ENCODE peak calls at places on chromosome 5, in six cellular contexts. N is A549, L is HepG2, X is NB4, G is H1, Y is SK-N-SH. V is an unnamed sample.

GRCh38 chr5:149517461-149518122 is 33.6 kb downstream of the CSNK1A1 start:
- DNase-seq in N (no peak), L (no peak), X (no peak), G (no peak), Y (no peak), V (no peak)

GRCh38 chr5:53917095-53917494 is 356.7 kb downstream of the NDUFS4 start:
- DNase-seq in N (peak; percentile 18), L (no peak), X (no peak), G (no peak), Y (no peak), V (no peak)

GRCh38 chr5:144189800-144190429 is 19.2 kb downstream of the KCTD16 start:
- DNase-seq in N (peak; percentile 16), L (no peak), X (peak; percentile 94), G (no peak), Y (peak; percentile 9), V (no peak)

GRCh38 chr5:170235881-170236864 is 3.4 kb downstream of the C5orf58 start:
- DNase-seq in N (no peak), L (no peak), X (no peak), G (no peak), Y (no peak), V (no peak)

GRCh38 chr5:29039994-29040393 is 2001.6 kb upstream of the CDH9 start:
- DNase-seq in N (no peak), L (no peak), X (no peak), G (no peak), Y (no peak), V (no peak)

GRCh38 chr5:65742565-65743231 is 20.7 kb downstream of the NLN start:
- DNase-seq in N (peak; percentile 50), L (peak; percentile 40), X (peak; percentile 69), G (no peak), Y (peak; percentile 51), V (no peak)

GRCh38 chr5:127601111-127601510 is 47.8 kb upstream of the CTXN3 start:
- DNase-seq in N (no peak), L (no peak), X (no peak), G (no peak), Y (no peak), V (no peak)

GRCh38 chr5:142015781-142016533 is 3.1 kb upstream of the GNPDA1 start:
- DNase-seq in N (no peak), L (no peak), X (peak; percentile 81), G (no peak), Y (no peak), V (no peak)

GRCh38 chr5:33448118-33448517 is 7.4 kb downstream of the TARS1 start:
- DNase-seq in N (no peak), L (no peak), X (no peak), G (no peak), Y (no peak), V (no peak)

GRCh38 chr5:127666043-127666716 is 17.3 kb downstream of the CTXN3 start:
- DNase-seq in N (no peak), L (no peak), X (no peak), G (no peak), Y (no peak), V (no peak)

GRCh38 chr5:130836729-130837660 is 328.1 kb downstream of the HINT1 start:
- DNase-seq in N (no peak), L (no peak), X (no peak), G (no peak), Y (no peak), V (no peak)

GRCh38 chr5:76583163-76584047 is 39.8 kb downstream of the F2RL2 start:
- DNase-seq in N (no peak), L (no peak), X (peak; percentile 27), G (no peak), Y (no peak), V (no peak)

GRCh38 chr5:115379622-115380344 is 83.3 kb upstream of the CCDC112 start:
- DNase-seq in N (no peak), L (no peak), X (no peak), G (no peak), Y (no peak), V (no peak)

GRCh38 chr5:80871541-80871961 is 88.6 kb upstream of the RASGRF2 start:
- DNase-seq in N (peak; percentile 10), L (peak; percentile 8), X (no peak), G (no peak), Y (no peak), V (no peak)

GRCh38 chr5:173988554-173989431 is at the start of gene C5orf47:
- DNase-seq in N (no peak), L (no peak), X (no peak), G (no peak), Y (no peak), V (no peak)

GRCh38 chr5:100772011-100772410 is 131.1 kb downstream of the ST8SIA4 start:
- DNase-seq in N (no peak), L (no peak), X (no peak), G (no peak), Y (no peak), V (no peak)

GRCh38 chr5:154712518-154713437 is 42.4 kb upstream of the LARP1 start:
- DNase-seq in N (no peak), L (no peak), X (no peak), G (peak; percentile 86), Y (no peak), V (peak; percentile 82)

GRCh38 chr5:111748304-111748763 is 8.7 kb downstream of the NREP start:
- DNase-seq in N (no peak), L (no peak), X (no peak), G (no peak), Y (no peak), V (no peak)
- TF ChIP-seq MAX in N (no peak), L (no peak), X (no peak), G (no peak), Y (peak; percentile 66), V (no peak)

GRCh38 chr5:133870661-133871060 is 97.8 kb downstream of the C5orf15 start:
- DNase-seq in N (no peak), L (no peak), X (no peak), G (no peak), Y (no peak), V (no peak)
- TF ChIP-seq MAX in N (no peak), L (no peak), X (no peak), G (no peak), Y (no peak), V (no peak)

GRCh38 chr5:3261081-3261480 is 334.6 kb upstream of the IRX1 start:
- DNase-seq in N (no peak), L (no peak), X (no peak), G (no peak), Y (no peak), V (no peak)

GRCh38 chr5:3252235-3252634 is 343.4 kb upstream of the IRX1 start:
- DNase-seq in N (no peak), L (no peak), X (no peak), G (no peak), Y (no peak), V (no peak)

GRCh38 chr5:3262451-3262850 is 333.2 kb upstream of the IRX1 start:
- DNase-seq in N (no peak), L (no peak), X (no peak), G (no peak), Y (no peak), V (no peak)

DNA sequence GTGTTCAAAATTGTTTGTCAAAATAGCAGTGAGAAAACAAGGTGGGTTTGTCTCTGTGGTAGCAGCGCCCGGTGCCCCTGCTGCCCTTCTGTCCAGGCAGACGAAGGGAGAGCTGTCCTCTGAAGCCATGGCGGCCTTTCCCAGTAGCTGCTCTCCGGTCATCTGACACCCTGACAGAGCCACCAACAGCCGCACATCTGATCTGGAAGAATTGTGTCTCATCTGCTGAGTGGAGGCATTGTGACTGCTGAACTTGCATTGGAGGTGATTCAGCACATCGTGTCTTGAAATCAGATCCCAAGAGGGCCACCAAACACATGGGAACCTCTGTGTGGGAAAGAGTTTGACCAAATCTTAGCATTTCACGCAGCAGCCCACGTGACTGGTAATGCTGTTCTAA is 337.6 kb upstream of the IRX1 start:
- DNase-seq in N (no peak), L (no peak), X (no peak), G (no peak), Y (no peak), V (no peak)
- TF ChIP-seq MAX in N (no peak), L (no peak), X (no peak), G (no peak), Y (no peak), V (no peak)

DNA sequence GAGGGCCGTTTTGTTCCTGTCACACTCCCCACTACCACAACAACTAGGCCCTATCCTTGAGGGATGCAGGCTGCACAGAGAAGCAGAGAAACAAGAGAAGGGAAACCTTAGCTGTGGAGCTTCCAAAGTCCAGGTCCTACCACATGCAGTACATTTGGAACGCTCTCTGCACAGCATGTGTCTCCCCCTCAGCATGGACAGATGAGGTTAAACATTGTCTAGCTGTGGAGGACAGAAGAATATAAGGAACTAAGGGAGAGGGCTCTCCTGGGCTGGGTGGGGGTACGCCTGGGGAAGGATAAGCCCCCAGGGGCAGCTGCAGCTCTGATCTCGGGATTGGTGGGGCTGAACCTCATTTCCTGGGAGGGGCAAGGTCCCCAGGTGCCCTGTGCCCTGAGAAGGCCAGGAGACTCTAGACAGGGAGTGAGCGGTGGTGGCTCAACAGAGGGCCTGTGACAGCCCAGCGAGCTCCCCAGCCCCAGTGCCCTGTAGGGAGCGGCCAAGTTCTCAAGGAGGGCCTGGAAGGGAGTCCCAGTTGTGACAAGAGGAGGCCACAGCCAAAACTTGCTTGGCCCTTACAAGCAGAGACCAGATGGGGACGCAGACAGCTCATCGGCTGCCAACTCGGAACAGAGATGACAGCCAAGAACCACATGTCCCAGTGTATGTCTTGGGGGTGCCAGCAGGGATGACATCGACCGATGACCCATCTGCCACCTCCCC is 30.1 kb downstream of the TSPAN17 start:
- DNase-seq in N (no peak), L (peak; percentile 62), X (peak; percentile 33), G (no peak), Y (no peak), V (no peak)
- TF ChIP-seq MAX in N (no peak), L (peak; percentile 84), X (no peak), G (no peak), Y (no peak), V (no peak)

GRCh38 chr5:71973563-71973962 is 133.7 kb upstream of the MAP1B start:
- DNase-seq in N (no peak), L (no peak), X (no peak), G (no peak), Y (no peak), V (no peak)

GRCh38 chr5:71972777-71973473 is 134.3 kb upstream of the MAP1B start:
- DNase-seq in N (no peak), L (peak; percentile 76), X (no peak), G (no peak), Y (no peak), V (no peak)

GRCh38 chr5:71976449-71976848 is 130.8 kb upstream of the MAP1B start:
- DNase-seq in N (no peak), L (no peak), X (no peak), G (no peak), Y (no peak), V (no peak)

GRCh38 chr5:71974622-71975021 is 132.7 kb upstream of the MAP1B start:
- DNase-seq in N (no peak), L (no peak), X (no peak), G (no peak), Y (no peak), V (no peak)

GRCh38 chr5:71974165-71974564 is 133.1 kb upstream of the MAP1B start:
- DNase-seq in N (no peak), L (no peak), X (no peak), G (no peak), Y (no peak), V (no peak)
- TF ChIP-seq MAX in N (no peak), L (no peak), X (no peak), G (no peak), Y (no peak), V (no peak)

V was measured in WTC11.